ENCODE peak calls at places on chromosomes 5 and 9, in seven cellular contexts. One of them, this sample, is unnamed.

GRCh38 chr9:9820411-9820810 is 792.4 kb downstream of the PTPRD start:
- DNase-seq in CD4-positive, alpha-beta T cell: no peak
- DNase-seq in HL-60: no peak
- DNase-seq in choroid plexus epithelial cell: peak
- DNase-seq in AG04450: no peak
- DNase-seq in astrocyte of the spinal cord: peak
- DNase-seq in RWPE1: no peak
- DNase-seq in this sample: no peak

GRCh38 chr9:112439171-112439570 is 47.5 kb upstream of the KIAA1958 start:
- DNase-seq in choroid plexus epithelial cell: no peak
- DNase-seq in RWPE1: no peak
- DNase-seq in astrocyte of the spinal cord: no peak
- DNase-seq in CD4-positive, alpha-beta T cell: no peak
- DNase-seq in HL-60: no peak
- DNase-seq in AG04450: no peak
- DNase-seq in this sample: no peak

GRCh38 chr9:79360387-79361347 is 211.1 kb upstream of the TLE4 start:
- DNase-seq in RWPE1: no peak
- DNase-seq in HL-60: no peak
- DNase-seq in CD4-positive, alpha-beta T cell: no peak
- DNase-seq in astrocyte of the spinal cord: no peak
- DNase-seq in choroid plexus epithelial cell: peak
- DNase-seq in AG04450: no peak
- DNase-seq in this sample: no peak

GRCh38 chr9:34592895-34593601 is 3.5 kb upstream of the CNTFR start:
- DNase-seq in astrocyte of the spinal cord: no peak
- DNase-seq in AG04450: no peak
- DNase-seq in choroid plexus epithelial cell: no peak
- DNase-seq in CD4-positive, alpha-beta T cell: no peak
- DNase-seq in HL-60: no peak
- DNase-seq in RWPE1: no peak
- DNase-seq in this sample: no peak

GRCh38 chr5:165602529-165602928 is 2097.1 kb downstream of the MAT2B start:
- DNase-seq in AG04450: no peak
- DNase-seq in HL-60: no peak
- DNase-seq in RWPE1: no peak
- DNase-seq in astrocyte of the spinal cord: no peak
- DNase-seq in choroid plexus epithelial cell: no peak
- DNase-seq in CD4-positive, alpha-beta T cell: no peak
- DNase-seq in this sample: no peak

GRCh38 chr5:59810041-59810440 is 83.5 kb downstream of the PDE4D start:
- DNase-seq in choroid plexus epithelial cell: peak
- DNase-seq in CD4-positive, alpha-beta T cell: peak
- DNase-seq in AG04450: peak
- DNase-seq in astrocyte of the spinal cord: peak
- DNase-seq in RWPE1: peak
- DNase-seq in HL-60: no peak
- DNase-seq in this sample: peak

GRCh38 chr5:172106511-172107356 is 81.3 kb downstream of the STK10 start:
- DNase-seq in choroid plexus epithelial cell: no peak
- DNase-seq in CD4-positive, alpha-beta T cell: peak
- DNase-seq in AG04450: no peak
- DNase-seq in RWPE1: peak
- DNase-seq in astrocyte of the spinal cord: peak
- DNase-seq in HL-60: no peak
- DNase-seq in this sample: peak

GRCh38 chr5:173741729-173742431 is 125.4 kb upstream of the BOD1 start:
- DNase-seq in AG04450: no peak
- DNase-seq in HL-60: no peak
- DNase-seq in choroid plexus epithelial cell: no peak
- DNase-seq in CD4-positive, alpha-beta T cell: no peak
- DNase-seq in RWPE1: no peak
- DNase-seq in astrocyte of the spinal cord: no peak
- DNase-seq in this sample: no peak

GRCh38 chr5:114408847-114409246 is 47.0 kb downstream of the KCNN2 start:
- DNase-seq in AG04450: no peak
- DNase-seq in RWPE1: no peak
- DNase-seq in astrocyte of the spinal cord: no peak
- DNase-seq in CD4-positive, alpha-beta T cell: no peak
- DNase-seq in choroid plexus epithelial cell: no peak
- DNase-seq in HL-60: no peak
- DNase-seq in this sample: no peak

GRCh38 chr5:73311291-73312110 is 137.1 kb downstream of the FOXD1 start:
- DNase-seq in HL-60: no peak
- DNase-seq in astrocyte of the spinal cord: peak
- DNase-seq in AG04450: peak
- DNase-seq in RWPE1: peak
- DNase-seq in choroid plexus epithelial cell: peak
- DNase-seq in CD4-positive, alpha-beta T cell: no peak
- DNase-seq in this sample: no peak

GRCh38 chr9:16794871-16795639 is 75.4 kb downstream of the BNC2 start:
- DNase-seq in astrocyte of the spinal cord: peak
- DNase-seq in CD4-positive, alpha-beta T cell: no peak
- DNase-seq in RWPE1: no peak
- DNase-seq in HL-60: no peak
- DNase-seq in choroid plexus epithelial cell: peak
- DNase-seq in AG04450: peak
- DNase-seq in this sample: no peak

GRCh38 chr5:180126716-180127681 is 55.4 kb upstream of the RNF130 start:
- DNase-seq in RWPE1: peak
- DNase-seq in astrocyte of the spinal cord: no peak
- DNase-seq in CD4-positive, alpha-beta T cell: no peak
- DNase-seq in AG04450: no peak
- DNase-seq in HL-60: no peak
- DNase-seq in choroid plexus epithelial cell: peak
- DNase-seq in this sample: peak

GRCh38 chr5:157132302-157132612 is 10.4 kb downstream of the MED7 start:
- DNase-seq in choroid plexus epithelial cell: no peak
- DNase-seq in CD4-positive, alpha-beta T cell: no peak
- DNase-seq in astrocyte of the spinal cord: no peak
- DNase-seq in HL-60: no peak
- DNase-seq in RWPE1: no peak
- DNase-seq in AG04450: no peak
- DNase-seq in this sample: no peak
- TF ChIP-seq CTCF in choroid plexus epithelial cell: no peak
- TF ChIP-seq CTCF in CD4-positive, alpha-beta T cell: no peak
- TF ChIP-seq CTCF in astrocyte of the spinal cord: no peak
- TF ChIP-seq CTCF in HL-60: no peak
- TF ChIP-seq CTCF in RWPE1: peak
- TF ChIP-seq CTCF in AG04450: no peak
- TF ChIP-seq CTCF in this sample: no peak

DNA sequence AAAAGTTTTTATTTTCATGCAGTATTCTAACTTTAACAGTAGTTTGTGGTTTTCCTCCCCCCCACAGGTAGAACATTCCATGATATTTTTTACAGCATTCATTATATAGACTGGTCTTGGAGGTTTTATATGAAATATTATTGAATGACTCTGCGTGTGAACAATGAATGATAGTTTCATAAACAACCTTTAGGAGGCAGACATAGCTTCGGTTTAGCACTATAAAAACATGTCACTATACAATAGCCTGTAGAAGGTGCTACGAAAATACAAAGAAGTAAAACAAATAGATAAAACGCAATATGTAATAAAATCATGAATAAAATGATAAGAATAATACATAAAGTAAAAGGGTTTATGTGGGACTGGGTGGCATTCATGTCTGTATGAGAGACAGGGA is 8.5 kb downstream of the KLF4 start:
- DNase-seq in choroid plexus epithelial cell: peak
- DNase-seq in AG04450: no peak
- DNase-seq in astrocyte of the spinal cord: no peak
- DNase-seq in RWPE1: no peak
- DNase-seq in HL-60: no peak
- DNase-seq in CD4-positive, alpha-beta T cell: no peak
- DNase-seq in this sample: no peak
- TF ChIP-seq CTCF in choroid plexus epithelial cell: peak
- TF ChIP-seq CTCF in AG04450: peak
- TF ChIP-seq CTCF in astrocyte of the spinal cord: peak
- TF ChIP-seq CTCF in RWPE1: no peak
- TF ChIP-seq CTCF in HL-60: no peak
- TF ChIP-seq CTCF in CD4-positive, alpha-beta T cell: no peak
- TF ChIP-seq CTCF in this sample: no peak

DNA sequence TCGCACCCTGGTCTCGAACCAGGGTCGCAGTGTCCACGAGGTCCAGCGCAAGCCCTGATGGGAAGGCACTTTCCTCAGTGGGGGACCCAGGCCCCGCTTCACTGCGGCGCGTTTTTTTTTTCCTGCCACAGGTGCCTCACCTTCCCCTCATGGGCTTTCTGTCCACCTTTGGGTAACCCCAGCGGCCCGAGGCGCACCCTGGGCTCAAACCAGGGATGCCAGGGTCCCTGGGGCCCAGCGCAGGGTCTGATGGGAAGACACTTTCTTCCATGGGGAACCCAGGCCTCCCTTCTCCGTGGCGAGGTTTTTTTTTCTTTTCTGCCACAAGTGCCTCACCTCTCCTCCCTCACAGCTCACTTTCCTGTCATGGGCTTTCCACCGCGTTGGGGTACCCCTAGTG is 1269.9 kb downstream of the FOXD4L5 start:
- DNase-seq in RWPE1: no peak
- DNase-seq in HL-60: no peak
- DNase-seq in AG04450: no peak
- DNase-seq in CD4-positive, alpha-beta T cell: no peak
- DNase-seq in astrocyte of the spinal cord: no peak
- DNase-seq in choroid plexus epithelial cell: no peak
- DNase-seq in this sample: no peak
- TF ChIP-seq CTCF in RWPE1: no peak
- TF ChIP-seq CTCF in HL-60: no peak
- TF ChIP-seq CTCF in AG04450: no peak
- TF ChIP-seq CTCF in CD4-positive, alpha-beta T cell: no peak
- TF ChIP-seq CTCF in astrocyte of the spinal cord: no peak
- TF ChIP-seq CTCF in choroid plexus epithelial cell: no peak
- TF ChIP-seq CTCF in this sample: no peak

GRCh38 chr5:88878976-88879375 is 4.0 kb downstream of the MEF2C start:
- DNase-seq in CD4-positive, alpha-beta T cell: no peak
- DNase-seq in HL-60: no peak
- DNase-seq in AG04450: no peak
- DNase-seq in astrocyte of the spinal cord: peak
- DNase-seq in choroid plexus epithelial cell: peak
- DNase-seq in RWPE1: no peak
- DNase-seq in this sample: no peak
- TF ChIP-seq CTCF in CD4-positive, alpha-beta T cell: no peak
- TF ChIP-seq CTCF in HL-60: no peak
- TF ChIP-seq CTCF in AG04450: peak
- TF ChIP-seq CTCF in astrocyte of the spinal cord: peak
- TF ChIP-seq CTCF in choroid plexus epithelial cell: no peak
- TF ChIP-seq CTCF in RWPE1: no peak
- TF ChIP-seq CTCF in this sample: no peak

DNA sequence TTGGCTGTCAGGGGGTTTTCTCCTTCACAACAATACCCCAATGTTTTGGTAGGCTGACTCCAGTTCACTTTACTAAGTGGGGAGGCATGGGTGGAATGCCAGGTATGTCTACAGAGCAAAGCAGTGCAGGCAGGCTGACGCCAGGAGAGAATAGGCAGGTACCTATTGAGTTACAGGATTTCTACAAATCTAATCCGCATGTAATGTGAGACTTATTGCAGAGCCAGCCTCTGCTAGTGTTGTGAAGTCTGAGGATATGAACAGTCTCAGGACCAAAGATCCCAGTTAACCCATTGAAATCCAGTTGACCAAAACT is 156.9 kb upstream of the ISL1 start:
- DNase-seq in astrocyte of the spinal cord: no peak
- DNase-seq in choroid plexus epithelial cell: no peak
- DNase-seq in HL-60: no peak
- DNase-seq in CD4-positive, alpha-beta T cell: no peak
- DNase-seq in AG04450: no peak
- DNase-seq in RWPE1: peak
- DNase-seq in this sample: peak
- TF ChIP-seq CTCF in astrocyte of the spinal cord: no peak
- TF ChIP-seq CTCF in choroid plexus epithelial cell: no peak
- TF ChIP-seq CTCF in HL-60: no peak
- TF ChIP-seq CTCF in CD4-positive, alpha-beta T cell: no peak
- TF ChIP-seq CTCF in AG04450: no peak
- TF ChIP-seq CTCF in RWPE1: no peak
- TF ChIP-seq CTCF in this sample: no peak

DNA sequence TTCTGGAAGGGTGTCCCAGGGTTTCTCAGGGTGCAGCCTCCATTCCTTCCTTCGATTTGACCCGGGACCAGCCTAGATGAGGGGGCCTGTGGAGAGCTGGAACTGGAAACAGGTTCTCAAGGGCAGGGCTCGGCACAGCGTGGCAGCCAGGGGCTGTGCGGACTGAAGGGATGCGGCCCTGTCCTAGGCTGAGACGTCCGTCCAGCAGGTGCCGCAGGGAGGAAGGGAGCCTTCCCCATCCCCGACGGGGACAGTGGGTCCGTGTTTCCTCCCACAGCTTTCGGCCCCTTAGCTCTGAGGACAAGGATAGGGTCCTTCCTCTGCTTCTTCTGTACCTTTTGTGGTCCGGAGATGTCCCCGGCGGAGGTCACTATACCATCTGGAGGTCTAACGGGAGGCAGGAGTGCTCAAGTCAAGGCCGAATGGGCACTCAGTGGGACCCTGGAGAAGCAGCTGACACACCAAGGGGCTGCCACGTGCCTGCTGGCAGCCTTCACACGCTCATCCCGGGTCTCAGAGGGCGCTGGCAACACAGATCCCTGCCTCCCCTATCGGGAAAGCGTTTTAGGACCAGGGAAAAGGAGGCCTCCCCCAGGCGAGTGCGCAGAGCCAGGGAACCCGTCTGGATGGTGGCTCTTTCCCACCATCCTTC is 49.9 kb downstream of the USP20 start:
- DNase-seq in CD4-positive, alpha-beta T cell: peak
- DNase-seq in choroid plexus epithelial cell: no peak
- DNase-seq in RWPE1: no peak
- DNase-seq in AG04450: no peak
- DNase-seq in astrocyte of the spinal cord: no peak
- DNase-seq in HL-60: peak
- DNase-seq in this sample: no peak
- TF ChIP-seq CTCF in CD4-positive, alpha-beta T cell: no peak
- TF ChIP-seq CTCF in choroid plexus epithelial cell: peak
- TF ChIP-seq CTCF in RWPE1: no peak
- TF ChIP-seq CTCF in AG04450: no peak
- TF ChIP-seq CTCF in astrocyte of the spinal cord: peak
- TF ChIP-seq CTCF in HL-60: peak
- TF ChIP-seq CTCF in this sample: no peak

This sample was measured in progenitor cell of endocrine pancreas.